ENCODE peak calls at places on chromosomes 1 and 21, in ten cellular contexts. V, M, T, I, W, B, Z, P, F and Q are unnamed samples.

GRCh38 chr1:93081716-93082115 is 2.6 kb downstream of the MTF2 start:
- DNase-seq in T (peak; percentile 91), P (no peak), V (no peak), M (peak; percentile 88), I (no peak), B (no peak), Z (no peak), F (no peak), W (no peak), Q (no peak)

GRCh38 chr1:58905628-58906256 is 121.9 kb upstream of the JUN start:
- DNase-seq in W (no peak), T (no peak), P (no peak), Z (no peak), M (no peak), B (no peak), F (no peak), V (no peak), I (no peak), Q (no peak)

GRCh38 chr1:208731976-208732821 is 488.0 kb upstream of the PLXNA2 start:
- DNase-seq in W (no peak), B (no peak), V (no peak), I (peak; percentile 100), M (no peak), Z (no peak), T (no peak), P (no peak), F (no peak), Q (no peak)

GRCh38 chr21:21101911-21102310 is 103.7 kb downstream of the NCAM2 start:
- DNase-seq in F (peak; percentile 50), M (peak; percentile 85), P (no peak), W (no peak), V (no peak), Z (peak; percentile 24), B (peak; percentile 56), T (peak; percentile 91), I (no peak), Q (peak; percentile 19)

GRCh38 chr1:24900486-24900849 is 29.6 kb downstream of the RUNX3 start:
- DNase-seq in W (no peak), I (no peak), P (no peak), T (no peak), F (no peak), V (peak; percentile 41), B (no peak), M (no peak), Z (no peak), Q (no peak)

GRCh38 chr1:229249854-229250644 is 20.9 kb upstream of the RAB4A start:
- DNase-seq in W (no peak), F (no peak), P (no peak), Z (no peak), I (no peak), B (no peak), T (no peak), M (no peak), V (no peak), Q (no peak)

GRCh38 chr1:226664413-226665101 is 74.5 kb downstream of the ITPKB start:
- DNase-seq in M (peak; percentile 94), W (no peak), P (no peak), F (no peak), V (no peak), Z (no peak), I (no peak), B (peak; percentile 37), T (peak; percentile 80), Q (no peak)

GRCh38 chr1:96362623-96363022 is 359.0 kb upstream of the PTBP2 start:
- DNase-seq in Z (no peak), P (no peak), W (peak; percentile 47), I (no peak), B (no peak), V (no peak), T (peak; percentile 98), M (peak; percentile 99), F (no peak), Q (no peak)

GRCh38 chr1:116540088-116540487 is 30.7 kb downstream of the CD58 start:
- DNase-seq in I (no peak), M (no peak), B (no peak), F (no peak), T (no peak), P (no peak), W (no peak), Z (no peak), V (no peak), Q (no peak)